ENCODE peak calls at places on chromosomes 13 and 19, in nine cellular contexts. Z is stimulated activated CD4-positive, alpha-beta T cell treated with anti-CD3 and anti-CD28 coated beads, Interleukin-1b, Interleukin-23, amount 100 ng/mL, for 24 hours; J is D721Med; U is heart right ventricle; F is caudate nucleus; L is T-helper 1 cell; E is epithelial cell of prostate; P is Caki2; I is H9. X is an unnamed sample.

GRCh38 chr19:4831351-4832340 is at the start of gene TICAM1:
- DNase-seq in Z (peak; percentile 73), J (peak; percentile 53), U (peak; percentile 77), F (peak; percentile 10), L (peak; percentile 78), E (peak; percentile 68), P (peak; percentile 63), I (no peak), X (peak; percentile 87)

GRCh38 chr13:108020027-108020426 is 195.3 kb downstream of the LIG4 start:
- DNase-seq in Z (no peak), J (no peak), U (no peak), F (no peak), L (no peak), E (peak; percentile 44), P (no peak), I (no peak), X (no peak)

GRCh38 chr13:77406644-77407440 is 79.9 kb upstream of the MYCBP2 start:
- DNase-seq in Z (no peak), J (no peak), U (no peak), F (no peak), L (no peak), E (no peak), P (no peak), I (no peak), X (no peak)

GRCh38 chr19:33311326-33311682 is 9.0 kb upstream of the CEBPA start:
- DNase-seq in Z (no peak), J (no peak), U (no peak), F (no peak), L (no peak), E (no peak), P (no peak), I (no peak), X (peak; percentile 70)

GRCh38 chr13:78593652-78594494 is 9.5 kb downstream of the POU4F1 start:
- DNase-seq in Z (no peak), J (no peak), U (no peak), F (no peak), L (no peak), E (no peak), P (no peak), I (peak; percentile 73), X (no peak)

GRCh38 chr13:111287201-111287600 is 33.2 kb upstream of the TEX29 start:
- DNase-seq in Z (no peak), J (no peak), U (no peak), F (no peak), L (no peak), E (no peak), P (no peak), I (no peak), X (no peak)

GRCh38 chr19:54608792-54609191 is 15.4 kb downstream of the LILRA1 start:
- DNase-seq in Z (no peak), J (no peak), U (no peak), F (no peak), L (no peak), E (no peak), P (no peak), I (no peak), X (no peak)

GRCh38 chr13:58087566-58087965 is 456.0 kb downstream of the PCDH17 start:
- DNase-seq in Z (no peak), J (no peak), U (no peak), F (no peak), L (no peak), E (no peak), P (no peak), I (no peak), X (no peak)

GRCh38 chr13:113546571-113547247 is 37.8 kb upstream of the TFDP1 start:
- DNase-seq in Z (no peak), J (no peak), U (peak; percentile 29), F (no peak), L (no peak), E (no peak), P (no peak), I (no peak), X (peak; percentile 35)

GRCh38 chr19:10836478-10837325 is 690 bp upstream of the TMED1 start:
- DNase-seq in Z (peak; percentile 71), J (peak; percentile 67), U (peak; percentile 89), F (peak; percentile 97), L (peak; percentile 70), E (no peak), P (peak; percentile 98), I (peak; percentile 82), X (peak; percentile 91)

GRCh38 chr13:104314926-104315535 is 1248.8 kb upstream of the SLC10A2 start:
- DNase-seq in Z (no peak), J (no peak), U (no peak), F (no peak), L (no peak), E (no peak), P (no peak), I (no peak), X (no peak)

X was measured in left lobe of liver.